ENCODE peak calls at places on chromosome 18, in four cellular contexts. Q, D, M and W are unnamed samples.

GRCh38 chr18:75926811-75927210 is 499.3 kb upstream of the SMIM21 start:
- DNase-seq in D (no peak), M (no peak), Q (no peak), W (no peak)

GRCh38 chr18:10010611-10011015 is 96.8 kb downstream of the VAPA start:
- DNase-seq in Q (peak), M (peak), D (no peak), W (peak)

GRCh38 chr18:23935804-23936203 is 78.8 kb upstream of the TTC39C start:
- DNase-seq in Q (no peak), D (no peak), M (no peak), W (no peak)

GRCh38 chr18:46152436-46152807 is 48.2 kb downstream of the HAUS1 start:
- DNase-seq in Q (peak), D (no peak), M (peak), W (peak)

GRCh38 chr18:8084160-8084559 is 517.0 kb downstream of the PTPRM start:
- DNase-seq in M (peak), D (no peak), Q (no peak), W (peak)

GRCh38 chr18:39946623-39947061 is 2008.4 kb upstream of the PIK3C3 start:
- DNase-seq in M (peak), D (no peak), Q (no peak), W (peak)

GRCh38 chr18:10792181-10792580 is 266.4 kb downstream of the NAPG start:
- DNase-seq in Q (no peak), D (no peak), M (peak), W (no peak)

GRCh38 chr18:35345460-35345921 is 1.3 kb upstream of the ZNF24 start:
- DNase-seq in M (no peak), D (no peak), Q (no peak), W (peak)

GRCh38 chr18:46322411-46322891 is 218.3 kb downstream of the HAUS1 start:
- DNase-seq in Q (no peak), M (no peak), D (no peak), W (no peak)

GRCh38 chr18:73626859-73627258 is 520.8 kb downstream of the FBXO15 start:
- DNase-seq in Q (no peak), M (no peak), D (no peak), W (no peak)

GRCh38 chr18:29309352-29309751 is 1132.4 kb upstream of the CDH2 start:
- DNase-seq in Q (no peak), D (no peak), M (no peak), W (no peak)

GRCh38 chr18:57051586-57052044 is 95.3 kb upstream of the BOD1L2 start:
- DNase-seq in M (no peak), Q (no peak), D (no peak), W (no peak)

GRCh38 chr18:11937874-11938478 is 29.9 kb upstream of the MPPE1 start:
- DNase-seq in D (peak), M (peak), Q (peak), W (peak)

GRCh38 chr18:7722955-7723354 is 155.8 kb downstream of the PTPRM start:
- DNase-seq in D (no peak), M (no peak), Q (no peak), W (no peak)

GRCh38 chr18:26549486-26550435 is 1.4 kb upstream of the KCTD1 start:
- DNase-seq in D (no peak), M (peak), Q (peak), W (peak)

GRCh38 chr18:27428120-27428519 is 243.0 kb upstream of the CHST9 start:
- DNase-seq in D (no peak), Q (no peak), M (no peak), W (no peak)

GRCh38 chr18:59612461-59612860 is 84.8 kb downstream of the CCBE1 start:
- DNase-seq in M (peak), D (no peak), Q (no peak), W (peak)

GRCh38 chr18:58481321-58482180 is 147.3 kb downstream of the ALPK2 start:
- DNase-seq in D (no peak), Q (no peak), M (no peak), W (no peak)

GRCh38 chr18:51278045-51278649 is 80.7 kb upstream of the MEX3C start:
- DNase-seq in Q (no peak), M (no peak), D (peak), W (no peak)

GRCh38 chr18:57015036-57015805 is 131.7 kb upstream of the BOD1L2 start:
- DNase-seq in D (no peak), M (no peak), Q (no peak), W (no peak)

GRCh38 chr18:54240629-54241107 is 16.2 kb upstream of the MBD2 start:
- DNase-seq in M (no peak), Q (peak), D (no peak), W (no peak)

GRCh38 chr18:62521588-62521987 is 1.2 kb upstream of the ZCCHC2 start:
- DNase-seq in D (no peak), Q (no peak), M (peak), W (peak)
- H3K4me3 ChIP-seq in D (no peak), Q (peak), M (peak), W (no peak)

DNA sequence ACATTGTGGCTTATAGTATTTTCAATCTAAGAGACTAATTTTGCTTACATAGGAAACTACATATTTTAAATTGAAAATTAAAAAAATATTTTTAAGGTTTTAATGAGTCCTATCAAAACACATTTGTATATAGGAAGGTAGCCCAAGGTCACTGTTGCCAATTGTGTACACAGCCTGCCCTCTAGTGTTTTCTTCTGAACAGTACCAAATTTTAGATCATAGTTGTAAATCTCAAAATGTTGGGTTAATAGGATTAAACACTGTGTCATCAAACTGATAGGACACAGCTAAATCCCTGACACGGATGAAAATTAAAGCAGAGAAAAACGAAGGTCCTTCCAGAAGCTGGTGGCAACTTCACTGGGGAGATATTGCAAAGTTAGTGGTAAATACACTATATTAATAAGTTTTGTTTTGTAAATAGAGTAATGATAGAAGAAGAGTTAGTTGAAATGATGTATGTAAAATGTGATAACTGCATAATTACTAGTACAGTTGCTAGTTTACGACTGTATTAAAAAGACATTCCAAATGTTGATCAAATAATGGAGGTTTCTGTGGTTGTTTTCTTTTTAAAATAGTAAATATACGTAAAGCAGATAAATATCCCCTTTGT is 19.7 kb downstream of the CLUL1 start:
- DNase-seq in Q (no peak), D (no peak), M (peak), W (peak)
- H3K4me3 ChIP-seq in Q (no peak), D (no peak), M (no peak), W (no peak)

GRCh38 chr18:6607348-6607747 is 122.2 kb upstream of the ARHGAP28 start:
- DNase-seq in D (no peak), M (no peak), Q (no peak), W (no peak)
- H3K4me3 ChIP-seq in D (no peak), M (no peak), Q (no peak), W (no peak)

GRCh38 chr18:22346968-22347611 is 70.6 kb downstream of the CTAGE1 start:
- DNase-seq in D (no peak), Q (no peak), M (peak), W (no peak)

GRCh38 chr18:22349317-22349898 is 68.3 kb downstream of the CTAGE1 start:
- DNase-seq in D (no peak), Q (no peak), M (no peak), W (no peak)

GRCh38 chr18:22346342-22346967 is 71.3 kb downstream of the CTAGE1 start:
- DNase-seq in M (peak), Q (no peak), D (peak), W (peak)

GRCh38 chr18:22348521-22349316 is 69.0 kb downstream of the CTAGE1 start:
- DNase-seq in Q (no peak), D (peak), M (peak), W (no peak)

GRCh38 chr18:22347624-22348511 is 69.8 kb downstream of the CTAGE1 start:
- DNase-seq in D (peak), Q (no peak), M (peak), W (no peak)
- H3K4me3 ChIP-seq in D (peak), Q (peak), M (peak), W (peak)

DNA sequence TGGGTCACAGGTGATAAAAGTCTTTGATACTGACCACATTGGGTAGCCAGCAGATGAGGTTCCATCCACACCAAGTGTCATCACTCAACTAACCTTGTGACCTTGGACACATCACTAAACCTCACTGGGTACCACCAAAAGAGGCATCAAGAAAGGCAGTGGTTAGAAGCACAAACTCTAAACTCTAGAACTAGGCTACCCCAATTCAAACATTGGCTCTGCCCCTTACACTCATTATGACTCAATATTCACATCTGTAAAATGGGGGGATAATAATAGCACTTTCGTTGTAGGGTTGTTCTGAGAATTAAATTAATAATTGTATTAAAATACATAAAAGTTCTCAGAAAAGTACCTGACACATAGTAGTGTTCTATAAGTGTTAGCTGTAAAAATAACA is 15.8 kb upstream of the SMAD7 start:
- DNase-seq in D (no peak), Q (no peak), M (no peak), W (no peak)
- H3K4me3 ChIP-seq in D (no peak), Q (no peak), M (no peak), W (no peak)